ENCODE peak calls at places on chromosomes 3 and 15, in five cellular contexts. M is dorsolateral prefrontal cortex, Y is IMR-90, T is WERI-Rb-1, X is small intestine. N is an unnamed sample.

GRCh38 chr3:115388166-115388565 is 235.1 kb upstream of the GAP43 start:
- DNase-seq in M (no peak), Y (peak), X (no peak), T (no peak), N (no peak)

GRCh38 chr15:84973492-84974460 is 7.9 kb upstream of the PDE8A start:
- DNase-seq in M (no peak), X (no peak), T (no peak), Y (peak), N (no peak)

GRCh38 chr3:143644370-143645089 is 203.7 kb downstream of the SLC9A9 start:
- DNase-seq in M (no peak), T (peak), X (peak), Y (peak), N (peak)

GRCh38 chr3:124461838-124462632 is 268.2 kb upstream of the UMPS start:
- DNase-seq in Y (no peak), X (no peak), M (no peak), T (no peak), N (no peak)

GRCh38 chr15:52071570-52071969 is 41.0 kb downstream of the BCL2L10 start:
- DNase-seq in Y (no peak), T (no peak), M (no peak), X (peak), N (no peak)

GRCh38 chr15:64092864-64093626 is 593 bp downstream of the CIAO2A start:
- DNase-seq in T (peak), Y (peak), M (no peak), X (peak), N (peak)

GRCh38 chr3:189490337-189490736 is 140.9 kb upstream of the TP63 start:
- DNase-seq in X (peak), T (no peak), Y (no peak), M (no peak), N (no peak)

GRCh38 chr15:23118208-23118607 is 18.4 kb downstream of the GOLGA6L1 start:
- DNase-seq in Y (no peak), X (no peak), M (no peak), T (no peak), N (no peak)

GRCh38 chr3:131883711-131884407 is 151.0 kb downstream of the CPNE4 start:
- DNase-seq in T (no peak), Y (no peak), M (no peak), X (no peak), N (no peak)

GRCh38 chr15:29556385-29556784 is 265.9 kb downstream of the TJP1 start:
- DNase-seq in M (no peak), Y (no peak), X (no peak), T (no peak), N (no peak)

GRCh38 chr15:61130945-61131597 is 98.0 kb downstream of the RORA start:
- DNase-seq in T (no peak), Y (no peak), X (no peak), M (no peak), N (no peak)

GRCh38 chr3:165532851-165533250 is 304.4 kb downstream of the BCHE start:
- DNase-seq in T (no peak), X (no peak), Y (no peak), M (no peak), N (no peak)

GRCh38 chr3:46671541-46672348 is 21.7 kb downstream of the ALS2CL start:
- DNase-seq in Y (no peak), X (no peak), M (no peak), T (peak), N (peak)

GRCh38 chr3:165729756-165730155 is 107.5 kb downstream of the BCHE start:
- DNase-seq in M (no peak), Y (no peak), T (no peak), X (peak), N (no peak)

GRCh38 chr3:125052671-125053303 is 3.0 kb downstream of the HEG1 start:
- DNase-seq in M (no peak), Y (peak), X (no peak), T (no peak), N (peak)

GRCh38 chr3:179624471-179624870 is 19.9 kb downstream of the NDUFB5 start:
- DNase-seq in X (no peak), Y (peak), M (no peak), T (no peak), N (no peak)

GRCh38 chr15:55530861-55531313 is 22.9 kb upstream of the DNAAF4 start:
- DNase-seq in M (no peak), T (no peak), X (no peak), Y (peak), N (no peak)

GRCh38 chr15:59206623-59207183 is at the start of gene LDHAL6B:
- DNase-seq in Y (no peak), T (no peak), X (no peak), M (no peak), N (no peak)

GRCh38 chr3:62558549-62559112 is 185.3 kb upstream of the FEZF2 start:
- DNase-seq in X (no peak), Y (peak), T (peak), M (no peak), N (peak)

GRCh38 chr15:34239151-34239761 is 14.4 kb downstream of the EMC4 start:
- DNase-seq in M (no peak), X (no peak), Y (peak), T (no peak), N (no peak)

GRCh38 chr3:134617608-134618472 is 33.0 kb downstream of the KY start:
- DNase-seq in X (no peak), T (no peak), M (no peak), Y (no peak), N (peak)

GRCh38 chr15:68231102-68231818 is 1.7 kb upstream of the CLN6 start:
- DNase-seq in M (no peak), Y (no peak), T (peak), X (no peak), N (no peak)

GRCh38 chr15:38304486-38304885 is 51.9 kb downstream of the SPRED1 start:
- DNase-seq in X (no peak), T (no peak), M (no peak), Y (no peak), N (no peak)
- H3K27ac ChIP-seq in X (no peak), T (no peak), M (no peak), Y (no peak), N (no peak)

GRCh38 chr3:39910828-39911464 is 101.5 kb downstream of the MYRIP start:
- DNase-seq in M (no peak), X (peak), T (no peak), Y (no peak), N (no peak)
- H3K27ac ChIP-seq in M (no peak), X (no peak), T (no peak), Y (no peak), N (no peak)

GRCh38 chr3:15982667-15983145 is 184.9 kb upstream of the ANKRD28 start:
- DNase-seq in M (no peak), Y (peak), T (no peak), X (no peak), N (no peak)
- H3K27ac ChIP-seq in M (peak), Y (peak), T (no peak), X (no peak), N (peak)

DNA sequence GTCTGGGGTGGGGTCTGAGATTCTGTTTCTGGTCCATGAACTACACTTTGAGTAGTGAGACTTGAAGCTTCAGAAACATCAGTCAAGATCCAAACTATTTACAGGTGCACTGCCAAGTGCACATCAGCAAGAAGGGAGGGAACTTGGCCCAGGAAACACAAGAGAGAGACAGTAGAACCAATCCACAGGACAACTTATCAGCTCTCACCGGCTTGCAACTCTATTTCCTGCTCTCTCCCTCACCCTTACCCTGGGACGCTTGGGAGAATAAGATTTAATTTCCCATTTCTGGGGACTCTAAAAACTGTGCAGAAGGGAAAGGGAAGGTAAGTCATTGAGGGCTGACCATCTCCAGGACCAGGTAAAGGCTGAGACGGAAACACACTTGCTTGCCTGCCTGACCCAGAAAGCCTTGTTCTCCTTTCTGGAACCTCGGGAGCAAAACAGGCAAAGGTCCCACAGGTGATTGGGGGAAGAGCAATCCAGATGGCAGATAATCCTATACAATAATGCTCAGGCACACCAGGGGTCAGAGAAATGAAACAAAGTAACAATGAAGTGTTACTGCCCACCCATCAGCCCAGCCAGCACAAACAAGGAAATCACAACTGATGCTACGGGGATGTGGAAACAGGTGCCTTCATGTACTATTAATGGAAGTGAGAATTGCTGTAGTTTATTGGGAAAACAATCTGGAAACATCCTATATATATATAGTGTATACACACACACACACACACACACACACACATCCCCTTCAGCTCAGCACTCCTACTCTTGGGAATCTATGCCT is 154.4 kb downstream of the XXYLT1 start:
- DNase-seq in Y (no peak), T (no peak), X (peak), M (no peak), N (no peak)
- H3K27ac ChIP-seq in Y (no peak), T (no peak), X (no peak), M (no peak), N (no peak)

N was measured in endodermal cell.